ENCODE peak calls at places on chromosomes 16 and 17, in four cellular contexts. N, J, L and C are unnamed samples.

GRCh38 chr17:77287432-77288068 is 146.8 kb downstream of the SEC14L1 start:
- DNase-seq in J (no peak), N (no peak), L (no peak), C (no peak)

GRCh38 chr17:63482509-63482908 is 5.6 kb downstream of the ACE start:
- DNase-seq in L (no peak), N (no peak), J (no peak), C (no peak)

GRCh38 chr16:3094289-3095027 is 4.6 kb downstream of the ZSCAN10 start:
- DNase-seq in J (no peak), N (no peak), L (no peak), C (no peak)

GRCh38 chr16:88685156-88686061 is 898 bp downstream of the SNAI3 start:
- DNase-seq in J (no peak), L (peak), N (no peak), C (no peak)

GRCh38 chr17:41688641-41689496 is at the start of gene EIF1:
- DNase-seq in J (peak), L (peak), N (peak), C (peak)

GRCh38 chr16:8958344-8958808 is 5.3 kb downstream of the USP7 start:
- DNase-seq in J (no peak), L (no peak), N (no peak), C (no peak)

GRCh38 chr16:55779391-55780094 is 53.4 kb downstream of the CES1 start:
- DNase-seq in J (no peak), N (no peak), L (no peak), C (no peak)

GRCh38 chr16:84098939-84099338 is 17.8 kb downstream of the MBTPS1 start:
- DNase-seq in L (no peak), J (no peak), N (no peak), C (no peak)

GRCh38 chr17:30379303-30380105 is 777 bp downstream of the CPD start:
- DNase-seq in N (no peak), J (peak), L (peak), C (no peak)

GRCh38 chr16:64449511-64449910 is 672.4 kb downstream of the CDH11 start:
- DNase-seq in L (no peak), J (no peak), N (no peak), C (no peak)

GRCh38 chr17:55237826-55238196 is 26.9 kb upstream of the HLF start:
- DNase-seq in N (no peak), L (no peak), J (no peak), C (peak)

GRCh38 chr17:58310511-58311428 is 17.8 kb downstream of the TSPOAP1 start:
- DNase-seq in J (no peak), N (no peak), L (no peak), C (no peak)

GRCh38 chr16:60091479-60091878 is 1357.4 kb upstream of the GOT2 start:
- DNase-seq in J (no peak), N (no peak), L (no peak), C (no peak)

GRCh38 chr17:20263595-20263994 is 203.7 kb downstream of the LGALS9B start:
- DNase-seq in N (no peak), J (no peak), L (no peak), C (no peak)

GRCh38 chr17:81967244-81967532 is 6.2 kb upstream of the NOTUM start:
- DNase-seq in N (no peak), L (no peak), J (no peak), C (no peak)